ENCODE peak calls at places on chromosome 15, in six cellular contexts. E, M, K, L, Q and N are unnamed samples.

GRCh38 chr15:82300883-82301282 is 38.3 kb downstream of the SAXO2 start:
- DNase-seq in E (no peak), M (no peak), K (no peak), L (no peak), Q (no peak), N (no peak)

GRCh38 chr15:68360716-68361115 is 71.2 kb downstream of the ITGA11 start:
- DNase-seq in E (no peak), M (no peak), K (no peak), L (no peak), Q (no peak), N (no peak)

GRCh38 chr15:29143909-29144308 is 125.7 kb downstream of the NSMCE3 start:
- DNase-seq in E (no peak), M (no peak), K (no peak), L (no peak), Q (no peak), N (no peak)

GRCh38 chr15:64536244-64536836 is 76.0 kb downstream of the ZNF609 start:
- DNase-seq in E (no peak), M (no peak), K (no peak), L (no peak), Q (peak), N (no peak)

GRCh38 chr15:58484794-58485600 is 53.2 kb downstream of the LIPC start:
- DNase-seq in E (no peak), M (peak), K (no peak), L (no peak), Q (no peak), N (no peak)

GRCh38 chr15:82870727-82871576 is 61.5 kb downstream of the WHAMM start:
- DNase-seq in E (no peak), M (no peak), K (no peak), L (peak), Q (peak), N (no peak)

GRCh38 chr15:81152339-81152738 is 18.3 kb downstream of the CFAP161 start:
- DNase-seq in E (no peak), M (no peak), K (no peak), L (no peak), Q (no peak), N (no peak)

GRCh38 chr15:56496635-56497034 is 31.7 kb upstream of the MNS1 start:
- DNase-seq in E (no peak), M (no peak), K (peak), L (no peak), Q (peak), N (peak)

GRCh38 chr15:67611803-67612369 is 69.4 kb downstream of the MAP2K5 start:
- DNase-seq in E (no peak), M (no peak), K (no peak), L (no peak), Q (peak), N (no peak)

GRCh38 chr15:65632780-65633384 is 11.1 kb downstream of the SLC24A1 start:
- DNase-seq in E (no peak), M (no peak), K (no peak), L (no peak), Q (no peak), N (no peak)

GRCh38 chr15:23416349-23417276 is 30.4 kb downstream of the GOLGA6L2 start:
- DNase-seq in E (no peak), M (no peak), K (no peak), L (no peak), Q (no peak), N (no peak)

DNA sequence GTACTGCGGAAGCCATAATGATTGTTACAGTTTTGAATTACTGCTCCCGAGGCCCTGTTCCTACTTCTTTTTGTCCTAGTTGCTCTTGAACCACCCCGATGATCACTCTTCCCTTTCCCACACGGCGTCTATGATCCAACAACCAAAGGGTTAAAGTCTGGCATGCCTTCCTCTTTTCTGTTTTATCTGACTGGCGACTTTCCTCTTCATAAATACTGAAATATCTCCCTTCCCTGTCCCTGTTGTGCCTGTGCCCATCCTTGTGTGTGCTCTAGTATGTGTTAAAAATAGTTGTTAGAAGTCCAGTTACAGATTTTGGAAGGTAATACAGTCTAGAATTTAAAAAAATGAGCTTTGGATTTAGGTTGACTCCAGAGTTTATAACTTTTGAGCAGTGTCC is 83.6 kb downstream of the AKAP13 start:
- DNase-seq in E (no peak), M (no peak), K (no peak), L (no peak), Q (no peak), N (no peak)
- TF ChIP-seq CTCF in E (no peak), M (no peak), K (no peak), L (no peak), Q (no peak), N (no peak)

DNA sequence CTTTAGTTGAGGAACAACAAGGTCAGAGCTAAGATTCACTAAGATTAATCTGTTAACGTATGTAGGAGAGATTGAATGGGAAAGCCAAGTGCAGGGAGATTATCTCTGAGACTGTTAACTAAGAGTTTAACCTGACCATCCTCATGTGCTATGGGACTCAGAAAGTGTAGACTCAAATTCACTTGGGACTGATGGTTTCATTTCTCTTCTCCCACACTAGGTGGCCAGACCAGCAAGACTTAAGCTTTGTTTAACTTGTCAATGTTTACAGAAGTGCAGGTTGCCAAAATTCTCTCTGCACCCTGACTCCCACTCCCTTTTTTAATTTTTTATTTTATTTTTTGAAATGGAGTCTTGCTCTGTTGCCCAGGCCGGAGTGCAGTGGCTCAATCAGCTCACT is 6.3 kb upstream of the HEXA start:
- DNase-seq in E (no peak), M (no peak), K (no peak), L (no peak), Q (no peak), N (no peak)
- TF ChIP-seq CTCF in E (peak), M (no peak), K (no peak), L (no peak), Q (no peak), N (peak)

GRCh38 chr15:89209057-89209456 is 12.3 kb downstream of the RLBP1 start:
- DNase-seq in E (no peak), M (no peak), K (no peak), L (no peak), Q (no peak), N (no peak)
- TF ChIP-seq CTCF in E (no peak), M (no peak), K (no peak), L (no peak), Q (no peak), N (no peak)

GRCh38 chr15:51727141-51727897 is 10.1 kb downstream of the LYSMD2 start:
- DNase-seq in E (no peak), M (no peak), K (no peak), L (no peak), Q (no peak), N (no peak)
- TF ChIP-seq CTCF in E (peak), M (no peak), K (peak), L (no peak), Q (peak), N (peak)

DNA sequence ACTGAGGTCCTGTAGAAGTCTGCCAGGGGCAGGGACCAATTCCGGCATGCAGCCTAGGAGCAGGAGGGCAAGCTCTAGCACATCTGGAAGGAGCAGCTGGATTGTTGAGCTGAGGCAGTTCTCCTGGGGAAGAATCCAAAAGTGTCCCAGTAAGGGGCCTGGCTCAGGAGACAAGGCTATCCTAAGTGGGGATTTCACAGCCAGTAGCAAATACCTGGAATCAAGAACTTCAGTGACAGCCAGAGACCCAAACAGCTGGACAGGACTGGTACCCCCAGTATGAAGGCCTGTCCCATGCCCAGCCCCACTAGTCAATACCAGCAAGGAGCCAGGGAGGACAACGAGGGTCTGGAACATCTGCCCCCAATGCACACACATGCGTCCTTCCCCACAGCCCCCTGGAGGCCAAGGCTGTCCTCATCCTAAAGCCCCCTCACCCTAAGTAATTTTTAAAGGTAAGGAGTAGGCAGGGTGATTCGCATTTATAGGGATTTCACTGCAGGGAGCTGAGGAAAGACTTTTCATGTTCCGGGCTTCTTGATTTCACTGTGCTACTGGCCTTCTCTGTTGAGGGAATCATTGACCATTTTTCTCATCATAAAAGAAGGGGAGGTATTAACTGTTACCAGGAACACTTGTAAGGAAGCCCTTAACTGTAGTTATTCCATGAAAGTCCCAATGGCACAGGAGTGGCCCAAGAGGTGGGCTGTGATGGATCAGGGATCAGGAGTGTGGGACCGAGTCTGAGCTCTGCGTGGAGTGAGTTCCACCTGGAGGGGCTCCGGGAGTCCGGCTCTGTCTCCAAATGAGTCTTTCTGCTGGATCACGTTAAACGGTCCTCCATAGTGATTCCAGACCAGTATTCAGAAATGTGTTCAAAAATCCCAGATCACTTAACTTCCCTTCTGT is 2.6 kb upstream of the CHSY1 start:
- DNase-seq in E (no peak), M (no peak), K (no peak), L (peak), Q (no peak), N (no peak)
- TF ChIP-seq CTCF in E (no peak), M (no peak), K (no peak), L (no peak), Q (no peak), N (no peak)

GRCh38 chr15:70907784-70908471 is 15.3 kb downstream of the LRRC49 start:
- DNase-seq in E (no peak), M (no peak), K (no peak), L (no peak), Q (no peak), N (no peak)
- TF ChIP-seq CTCF in E (no peak), M (no peak), K (no peak), L (no peak), Q (no peak), N (peak)

GRCh38 chr15:33310481-33311311 is at the start of gene RYR3:
- DNase-seq in E (peak), M (no peak), K (no peak), L (peak), Q (peak), N (no peak)

GRCh38 chr15:33311312-33311971 is 675 bp downstream of the RYR3 start:
- DNase-seq in E (no peak), M (no peak), K (no peak), L (peak), Q (no peak), N (no peak)

GRCh38 chr15:33315044-33315443 is 4.3 kb downstream of the RYR3 start:
- DNase-seq in E (no peak), M (no peak), K (no peak), L (no peak), Q (no peak), N (no peak)

GRCh38 chr15:33313491-33313890 is 2.7 kb downstream of the RYR3 start:
- DNase-seq in E (no peak), M (no peak), K (no peak), L (no peak), Q (no peak), N (no peak)

DNA sequence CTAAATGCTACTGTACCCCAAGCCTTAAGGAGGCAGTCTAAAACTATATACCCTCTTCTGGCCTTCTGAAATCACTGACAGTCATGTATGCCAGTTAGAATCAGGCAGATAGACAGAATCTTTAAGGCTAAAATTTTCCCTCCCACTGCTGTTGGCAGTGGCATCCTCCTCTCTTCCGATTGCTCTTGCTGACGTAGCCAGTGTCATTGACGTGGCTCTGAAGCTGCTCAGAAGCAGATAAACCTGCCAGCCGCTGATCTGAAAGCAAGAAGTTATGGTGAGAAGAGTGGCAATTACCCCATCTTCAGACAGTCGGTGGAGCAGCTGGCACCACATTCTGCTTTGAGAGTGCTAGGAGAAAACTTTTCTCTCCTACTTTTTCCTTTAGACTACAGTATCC is 3.3 kb downstream of the RYR3 start:
- DNase-seq in E (no peak), M (no peak), K (no peak), L (no peak), Q (no peak), N (no peak)
- TF ChIP-seq CTCF in E (no peak), M (no peak), K (no peak), L (no peak), Q (no peak), N (no peak)

GRCh38 chr15:78506971-78507830 is at the start of gene HYKK:
- DNase-seq in E (peak), M (peak), K (peak), L (peak), Q (peak), N (peak)
- TF ChIP-seq CTCF in E (peak), M (no peak), K (no peak), L (peak), Q (no peak), N (peak)

DNA sequence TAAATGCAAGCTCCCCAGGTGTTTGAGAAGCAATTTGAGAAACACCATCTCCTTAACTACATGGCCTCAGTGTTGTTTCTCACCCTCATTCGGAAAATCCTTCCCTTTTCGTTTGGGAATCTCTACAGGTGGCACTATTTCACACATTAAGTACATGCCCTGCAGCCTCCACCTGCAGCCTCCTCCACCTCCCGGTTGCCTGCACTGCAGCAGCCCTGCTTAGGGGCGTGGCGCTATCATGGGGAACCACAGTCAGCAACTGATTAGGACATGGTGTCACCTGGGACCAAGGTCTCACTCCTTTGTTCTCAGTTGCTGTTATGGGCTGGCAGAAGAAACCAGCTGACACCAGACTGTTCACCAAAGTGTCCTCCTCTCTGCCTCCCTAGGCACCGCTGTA is 11.7 kb upstream of the ZNF774 start:
- DNase-seq in E (no peak), M (no peak), K (no peak), L (no peak), Q (peak), N (no peak)
- TF ChIP-seq CTCF in E (no peak), M (no peak), K (no peak), L (no peak), Q (no peak), N (no peak)